ENCODE peak calls at places on chromosomes 5 and 9, in nine cellular contexts. E is GM20000; Y is LHCN-M2; C is stomach; J is cardiac septum; H is ecto neural progenitor cell; N is amygdala; G is stimulated activated CD8-positive, alpha-beta memory T cell treated with anti-CD3 and anti-CD28 coated beads, Interleukin-15, amount 100 ng/mL, for 4 hours; F is transverse colon. I is an unnamed sample.

GRCh38 chr9:28956111-28956880 is 1383.0 kb upstream of the C9orf72 start:
- DNase-seq in H (no peak), C (no peak), J (no peak), E (no peak), Y (no peak), N (no peak), F (no peak), G (no peak), I (peak; percentile 93)

GRCh38 chr5:67196537-67197059 is at the start of gene CD180:
- DNase-seq in Y (no peak), C (no peak), N (peak; percentile 83), E (no peak), G (no peak), H (no peak), J (no peak), F (no peak), I (no peak)

GRCh38 chr5:172533058-172533398 is 78.7 kb upstream of the SH3PXD2B start:
- DNase-seq in C (no peak), J (no peak), F (peak; percentile 21), Y (no peak), H (peak; percentile 29), N (no peak), E (no peak), G (no peak), I (peak; percentile 32)

GRCh38 chr9:105026451-105026850 is 98.5 kb upstream of the ABCA1 start:
- DNase-seq in C (no peak), N (no peak), J (no peak), Y (peak; percentile 46), E (no peak), G (no peak), F (no peak), H (no peak), I (no peak)

GRCh38 chr5:163281512-163281911 is 155.9 kb upstream of the CCNG1 start:
- DNase-seq in Y (no peak), E (no peak), G (no peak), F (no peak), N (no peak), H (no peak), J (no peak), C (no peak), I (no peak)

GRCh38 chr9:20191239-20191840 is 402.5 kb upstream of the SLC24A2 start:
- DNase-seq in Y (no peak), E (no peak), F (no peak), G (no peak), J (no peak), C (no peak), H (no peak), N (no peak), I (no peak)

GRCh38 chr9:18184034-18184800 is 289.7 kb upstream of the ADAMTSL1 start:
- DNase-seq in E (no peak), N (no peak), H (no peak), G (no peak), Y (peak; percentile 7), J (no peak), C (peak; percentile 27), F (no peak), I (no peak)

GRCh38 chr5:172453206-172453985 is 929 bp downstream of the SH3PXD2B start:
- DNase-seq in Y (peak; percentile 77), J (peak; percentile 74), C (peak; percentile 34), G (no peak), N (peak; percentile 38), F (peak; percentile 43), E (no peak), H (peak; percentile 75), I (peak; percentile 43)

GRCh38 chr5:109448838-109449237 is 39.1 kb upstream of the PJA2 start:
- DNase-seq in G (no peak), H (no peak), E (no peak), Y (no peak), J (no peak), N (no peak), F (no peak), C (no peak), I (peak; percentile 9)

GRCh38 chr9:87640385-87640795 is 85.5 kb upstream of the CTSL start:
- DNase-seq in H (no peak), C (peak; percentile 81), Y (peak; percentile 42), N (peak; percentile 9), E (no peak), F (no peak), G (no peak), J (no peak), I (peak; percentile 56)

GRCh38 chr9:36892279-36892678 is 141.8 kb downstream of the PAX5 start:
- DNase-seq in Y (no peak), J (no peak), C (no peak), E (no peak), N (no peak), G (no peak), F (no peak), H (no peak), I (peak; percentile 33)

GRCh38 chr9:1490341-1491115 is 440.4 kb downstream of the DMRT2 start:
- DNase-seq in J (no peak), E (peak; percentile 17), F (no peak), C (no peak), N (no peak), H (no peak), Y (peak; percentile 0), G (no peak), I (no peak)

GRCh38 chr5:124061663-124062062 is 549.7 kb downstream of the CSNK1G3 start:
- DNase-seq in E (no peak), Y (peak; percentile 58), J (no peak), H (no peak), F (peak; percentile 16), N (no peak), C (peak; percentile 75), G (no peak), I (peak; percentile 96)

GRCh38 chr9:10566853-10567252 is 45.9 kb downstream of the PTPRD start:
- DNase-seq in C (no peak), G (no peak), J (no peak), H (no peak), N (no peak), F (no peak), Y (no peak), E (no peak), I (peak; percentile 71)

GRCh38 chr5:132064140-132064539 is 3.7 kb downstream of the IL3 start:
- DNase-seq in J (peak; percentile 51), F (no peak), E (no peak), Y (no peak), G (no peak), N (no peak), H (no peak), C (no peak), I (no peak)

GRCh38 chr9:84374516-84374915 is 34.0 kb upstream of the SLC28A3 start:
- DNase-seq in J (no peak), E (no peak), Y (no peak), H (no peak), N (no peak), G (no peak), F (no peak), C (no peak), I (no peak)

GRCh38 chr5:111739423-111739822 is 17.6 kb downstream of the NREP start:
- DNase-seq in C (no peak), F (no peak), E (no peak), J (no peak), H (no peak), Y (no peak), G (no peak), N (no peak), I (peak; percentile 16)

GRCh38 chr5:53303105-53303504 is 177.3 kb upstream of the FST start:
- DNase-seq in Y (peak; percentile 91), F (no peak), E (no peak), G (no peak), C (no peak), N (no peak), J (no peak), H (no peak), I (no peak)

GRCh38 chr5:168409601-168410458 is 76.4 kb upstream of the RARS1 start:
- DNase-seq in E (peak; percentile 41), H (no peak), Y (peak; percentile 69), C (no peak), J (no peak), F (no peak), G (peak; percentile 1), N (peak; percentile 13), I (no peak)

I was measured in NCI-H69.